ENCODE peak calls at places on chromosomes 3 and 15, in five cellular contexts. H, B, X, S and C are unnamed samples.

GRCh38 chr15:71526061-71526460 is 284.3 kb upstream of the NR2E3 start:
- DNase-seq in H (no peak), B (no peak), X (no peak), S (no peak), C (no peak)

GRCh38 chr15:79673416-79674123 is 223.2 kb downstream of the MTHFS start:
- DNase-seq in H (no peak), B (no peak), X (no peak), S (no peak), C (no peak)

GRCh38 chr3:119223511-119223910 is 17.2 kb downstream of the B4GALT4 start:
- DNase-seq in H (no peak), B (no peak), X (no peak), S (no peak), C (no peak)

GRCh38 chr15:25439456-25439836 is 622 bp upstream of the UBE3A start:
- DNase-seq in H (no peak), B (no peak), X (no peak), S (no peak), C (peak; percentile 20)

GRCh38 chr3:13785853-13786455 is 93.9 kb downstream of the WNT7A start:
- DNase-seq in H (no peak), B (no peak), X (no peak), S (no peak), C (peak; percentile 50)

GRCh38 chr3:53069422-53070068 is 23.7 kb upstream of the SFMBT1 start:
- DNase-seq in H (no peak), B (no peak), X (no peak), S (no peak), C (no peak)

GRCh38 chr3:31399270-31399669 is 133.5 kb upstream of the STT3B start:
- DNase-seq in H (no peak), B (peak; percentile 12), X (peak; percentile 4), S (no peak), C (no peak)

GRCh38 chr15:67335534-67336222 is 81.1 kb downstream of the IQCH start:
- DNase-seq in H (no peak), B (no peak), X (no peak), S (no peak), C (no peak)

GRCh38 chr15:101810905-101811304 is 1.1 kb upstream of the OR4F15 start:
- DNase-seq in H (no peak), B (no peak), X (no peak), S (no peak), C (no peak)

GRCh38 chr15:49063402-49064280 is 17.4 kb upstream of the SECISBP2L start:
- DNase-seq in H (no peak), B (no peak), X (no peak), S (no peak), C (no peak)

GRCh38 chr3:31610700-31611275 is 78.1 kb downstream of the STT3B start:
- DNase-seq in H (no peak), B (no peak), X (no peak), S (no peak), C (peak; percentile 11)

GRCh38 chr3:46321461-46322104 is 32.3 kb upstream of the CCR2 start:
- DNase-seq in H (no peak), B (no peak), X (no peak), S (no peak), C (no peak)

GRCh38 chr3:18071833-18072232 is 329.4 kb upstream of the TBC1D5 start:
- DNase-seq in H (no peak), B (no peak), X (no peak), S (no peak), C (no peak)

GRCh38 chr3:13626915-13627460 is 78.1 kb downstream of the FBLN2 start:
- DNase-seq in H (no peak), B (no peak), X (no peak), S (no peak), C (no peak)

GRCh38 chr3:171967932-171968678 is 71.3 kb upstream of the FNDC3B start:
- DNase-seq in H (peak; percentile 61), B (no peak), X (no peak), S (no peak), C (no peak)

GRCh38 chr3:143634991-143635390 is 213.3 kb downstream of the SLC9A9 start:
- DNase-seq in H (no peak), B (no peak), X (no peak), S (no peak), C (no peak)

GRCh38 chr3:189236352-189236751 is 64.6 kb downstream of the TPRG1 start:
- DNase-seq in H (no peak), B (no peak), X (no peak), S (no peak), C (no peak)

GRCh38 chr3:51985971-51986947 is 2.9 kb downstream of the ACY1 start:
- DNase-seq in H (no peak), B (no peak), X (no peak), S (no peak), C (no peak)

GRCh38 chr3:155712008-155712407 is 32.9 kb downstream of the PLCH1 start:
- DNase-seq in H (no peak), B (no peak), X (no peak), S (no peak), C (no peak)

GRCh38 chr15:66797921-66798320 is 95.9 kb downstream of the SMAD6 start:
- DNase-seq in H (no peak), B (no peak), X (no peak), S (no peak), C (no peak)

GRCh38 chr3:185297867-185298266 is 44.0 kb upstream of the EHHADH start:
- DNase-seq in H (no peak), B (no peak), X (no peak), S (no peak), C (no peak)

GRCh38 chr3:115814778-115815380 is 191.6 kb downstream of the GAP43 start:
- DNase-seq in H (peak; percentile 70), B (peak; percentile 54), X (peak; percentile 48), S (peak; percentile 18), C (peak; percentile 81)

GRCh38 chr3:132784502-132785025 is 62.4 kb upstream of the NPHP3 start:
- DNase-seq in H (no peak), B (no peak), X (no peak), S (no peak), C (no peak)